ENCODE peak calls at places on chromosome X, in five cellular contexts. Z, Q, B, E and W are unnamed samples.

GRCh38 chrX:11558972-11559371 is 106.7 kb downstream of the ARHGAP6 start:
- DNase-seq in Q (peak; percentile 18), Z (peak; percentile 60), E (peak; percentile 18), B (no peak), W (no peak)

GRCh38 chrX:109847257-109848187 is 114.5 kb upstream of the ACSL4 start:
- DNase-seq in B (peak; percentile 69), E (no peak), Q (no peak), Z (peak; percentile 65), W (no peak)

GRCh38 chrX:1391707-1392375 is at the start of gene SLC25A6:
- DNase-seq in Z (no peak), Q (peak; percentile 99), E (peak; percentile 99), B (peak; percentile 95), W (peak; percentile 92)

GRCh38 chrX:132120913-132121312 is 6.9 kb downstream of the FRMD7 start:
- DNase-seq in Q (no peak), Z (no peak), B (no peak), E (no peak), W (no peak)

GRCh38 chrX:25976683-25977310 is 161.3 kb upstream of the MAGEB18 start:
- DNase-seq in B (peak; percentile 4), E (no peak), Z (no peak), Q (no peak), W (no peak)

GRCh38 chrX:40073439-40074054 is 24.2 kb downstream of the BCOR start:
- DNase-seq in B (no peak), E (no peak), Z (no peak), Q (no peak), W (no peak)

GRCh38 chrX:138709886-138710285 is 1.6 kb downstream of the FGF13 start:
- DNase-seq in Z (no peak), B (no peak), Q (no peak), E (no peak), W (no peak)

GRCh38 chrX:13092455-13092941 is 48.1 kb upstream of the FAM9C start:
- DNase-seq in E (peak; percentile 56), B (no peak), Q (peak; percentile 78), Z (no peak), W (no peak)

GRCh38 chrX:48785525-48786214 is 720 bp upstream of the GATA1 start:
- DNase-seq in B (no peak), Z (peak; percentile 86), E (no peak), Q (no peak), W (no peak)

GRCh38 chrX:134624046-134624430 is 34.2 kb downstream of the PLAC1 start:
- DNase-seq in Z (no peak), Q (no peak), B (peak; percentile 7), E (no peak), W (no peak)

GRCh38 chrX:1609311-1609710 is 5.5 kb upstream of the ASMT start:
- DNase-seq in B (no peak), Z (no peak), E (no peak), Q (no peak), W (no peak)

GRCh38 chrX:39307488-39307887 is 506.2 kb downstream of the MID1IP1 start:
- DNase-seq in B (no peak), Q (no peak), E (no peak), Z (no peak), W (no peak)

GRCh38 chrX:131626681-131627296 is 82.9 kb downstream of the OR13H1 start:
- DNase-seq in Z (peak; percentile 7), E (no peak), B (no peak), Q (no peak), W (no peak)

GRCh38 chrX:104310084-104310483 is 55.4 kb upstream of the ESX1 start:
- DNase-seq in E (peak; percentile 26), B (peak; percentile 31), Q (no peak), Z (peak; percentile 31), W (no peak)

GRCh38 chrX:154436597-154437397 is at the start of gene GDI1:
- DNase-seq in E (peak; percentile 58), Q (peak; percentile 36), Z (peak; percentile 51), B (no peak), W (no peak)

GRCh38 chrX:14922437-14922836 is 49.2 kb downstream of the MOSPD2 start:
- DNase-seq in Q (no peak), B (peak; percentile 4), Z (no peak), E (no peak), W (no peak)

GRCh38 chrX:106811131-106811910 is 8.8 kb downstream of the TBC1D8B start:
- DNase-seq in E (no peak), Q (no peak), Z (no peak), B (no peak), W (no peak)

GRCh38 chrX:107687445-107687844 is 59.1 kb downstream of the PRPS1 start:
- DNase-seq in B (no peak), Z (no peak), Q (no peak), E (no peak), W (no peak)

GRCh38 chrX:100874240-100874798 is at the start of gene NOX1:
- DNase-seq in B (no peak), Q (no peak), E (peak; percentile 27), Z (peak; percentile 7), W (no peak)

GRCh38 chrX:21176927-21177571 is 197.2 kb upstream of the CNKSR2 start:
- DNase-seq in Z (no peak), Q (no peak), E (no peak), B (no peak), W (no peak)

GRCh38 chrX:149032449-149032848 is 472.7 kb downstream of the IDS start:
- DNase-seq in Z (no peak), B (no peak), E (no peak), Q (no peak), W (no peak)

GRCh38 chrX:23901065-23901464 is 6.7 kb downstream of the APOO start:
- DNase-seq in Q (no peak), B (peak; percentile 80), E (no peak), Z (no peak), W (no peak)

GRCh38 chrX:40646489-40647306 is 663 bp downstream of the CXorf38 start:
- DNase-seq in Q (peak; percentile 9), B (no peak), E (peak; percentile 70), Z (peak; percentile 42), W (no peak)

GRCh38 chrX:108313662-108314061 is 124.6 kb downstream of the COL4A6 start:
- DNase-seq in Z (no peak), B (no peak), Q (no peak), E (no peak), W (no peak)

GRCh38 chrX:31166416-31166815 is 94.6 kb upstream of the FTHL17 start:
- DNase-seq in E (no peak), Q (no peak), Z (no peak), B (no peak), W (no peak)

GRCh38 chrX:15674514-15674898 is 9.9 kb upstream of the CLTRN start:
- DNase-seq in Z (no peak), Q (no peak), E (peak; percentile 99), B (peak; percentile 83), W (no peak)